ENCODE peak calls at places on chromosome 17, in eight cellular contexts. V, U, Y, G, L, Q, R and P are unnamed samples.

GRCh38 chr17:30554839-30555751 is 77.9 kb downstream of the GOSR1 start:
- DNase-seq in V (no peak), U (peak; percentile 26), Y (no peak), G (no peak), L (no peak), Q (peak; percentile 35), R (no peak), P (no peak)

GRCh38 chr17:75771334-75772281 is 6.6 kb upstream of the GALK1 start:
- DNase-seq in V (no peak), U (no peak), Y (no peak), G (no peak), L (no peak), Q (no peak), R (no peak), P (no peak)

GRCh38 chr17:11797803-11798202 is 199.5 kb downstream of the ZNF18 start:
- DNase-seq in V (no peak), U (no peak), Y (no peak), G (no peak), L (no peak), Q (no peak), R (no peak), P (no peak)

GRCh38 chr17:46978489-46979022 is 497 bp downstream of the RPRML start:
- DNase-seq in V (no peak), U (no peak), Y (no peak), G (no peak), L (no peak), Q (no peak), R (no peak), P (peak; percentile 31)

GRCh38 chr17:83171661-83172060 is 92.3 kb downstream of the METRNL start:
- DNase-seq in V (no peak), U (no peak), Y (no peak), G (no peak), L (no peak), Q (no peak), R (no peak), P (no peak)

GRCh38 chr17:74546586-74546985 is 671 bp upstream of the CD300C start:
- DNase-seq in V (no peak), U (no peak), Y (no peak), G (no peak), L (no peak), Q (no peak), R (no peak), P (no peak)

GRCh38 chr17:8556074-8556473 is 74.5 kb downstream of the MYH10 start:
- DNase-seq in V (no peak), U (no peak), Y (peak; percentile 8), G (no peak), L (no peak), Q (no peak), R (no peak), P (no peak)

GRCh38 chr17:5237541-5238016 is 2.9 kb upstream of the SCIMP start:
- DNase-seq in V (no peak), U (peak; percentile 61), Y (peak; percentile 66), G (peak; percentile 73), L (peak; percentile 17), Q (peak; percentile 40), R (peak; percentile 43), P (peak; percentile 74)

GRCh38 chr17:7548585-7549400 is at the start of gene TNFSF12:
- DNase-seq in V (no peak), U (peak; percentile 55), Y (peak; percentile 15), G (no peak), L (peak; percentile 38), Q (peak; percentile 67), R (no peak), P (no peak)

GRCh38 chr17:4551141-4551540 is 4.0 kb downstream of the MYBBP1A start:
- DNase-seq in V (no peak), U (no peak), Y (peak; percentile 14), G (no peak), L (no peak), Q (no peak), R (no peak), P (peak; percentile 9)

GRCh38 chr17:78206298-78206697 is 7.8 kb upstream of the BIRC5 start:
- DNase-seq in V (no peak), U (no peak), Y (no peak), G (no peak), L (no peak), Q (no peak), R (no peak), P (no peak)

GRCh38 chr17:73030995-73031394 is 61.5 kb downstream of the SLC39A11 start:
- DNase-seq in V (no peak), U (no peak), Y (no peak), G (no peak), L (no peak), Q (no peak), R (no peak), P (no peak)

GRCh38 chr17:58677204-58677880 is 14.5 kb downstream of the TEX14 start:
- DNase-seq in V (no peak), U (no peak), Y (no peak), G (no peak), L (no peak), Q (peak; percentile 48), R (no peak), P (no peak)

GRCh38 chr17:36469733-36470132 is 16.7 kb upstream of the ZNHIT3 start:
- DNase-seq in V (no peak), U (no peak), Y (no peak), G (no peak), L (no peak), Q (no peak), R (no peak), P (no peak)

GRCh38 chr17:34081269-34081668 is 173.8 kb upstream of the CCL2 start:
- DNase-seq in V (no peak), U (no peak), Y (no peak), G (no peak), L (no peak), Q (peak; percentile 11), R (no peak), P (no peak)

GRCh38 chr17:36599546-36600250 is 1.7 kb upstream of the MRM1 start:
- DNase-seq in V (no peak), U (no peak), Y (no peak), G (no peak), L (no peak), Q (no peak), R (no peak), P (no peak)

GRCh38 chr17:75555679-75556153 is 30.2 kb downstream of the LLGL2 start:
- DNase-seq in V (no peak), U (peak; percentile 51), Y (no peak), G (no peak), L (no peak), Q (no peak), R (no peak), P (no peak)

GRCh38 chr17:77253611-77254051 is 112.9 kb downstream of the SEC14L1 start:
- DNase-seq in V (no peak), U (no peak), Y (no peak), G (no peak), L (no peak), Q (no peak), R (no peak), P (no peak)

GRCh38 chr17:15738066-15738465 is 6.0 kb downstream of the TBC1D26 start:
- DNase-seq in V (no peak), U (no peak), Y (no peak), G (no peak), L (no peak), Q (no peak), R (no peak), P (no peak)

GRCh38 chr17:13575922-13576419 is 25.8 kb downstream of the HS3ST3A1 start:
- DNase-seq in V (no peak), U (no peak), Y (peak; percentile 68), G (no peak), L (no peak), Q (no peak), R (no peak), P (no peak)

GRCh38 chr17:53093386-53093785 is 729.3 kb upstream of the KIF2B start:
- DNase-seq in V (no peak), U (no peak), Y (no peak), G (no peak), L (no peak), Q (no peak), R (no peak), P (no peak)

GRCh38 chr17:19021622-19022083 is 17.1 kb upstream of the FAM83G start:
- DNase-seq in V (no peak), U (no peak), Y (no peak), G (no peak), L (peak; percentile 25), Q (no peak), R (peak; percentile 45), P (no peak)

GRCh38 chr17:2975469-2975958 is 87.9 kb downstream of the OR1D5 start:
- DNase-seq in V (no peak), U (peak; percentile 56), Y (no peak), G (no peak), L (no peak), Q (peak; percentile 92), R (no peak), P (no peak)

GRCh38 chr17:1197781-1198490 is 18.2 kb upstream of the ABR start:
- DNase-seq in V (no peak), U (peak; percentile 69), Y (no peak), G (no peak), L (no peak), Q (no peak), R (no peak), P (no peak)

GRCh38 chr17:47982645-47983440 is 11.9 kb downstream of the CDK5RAP3 start:
- DNase-seq in V (no peak), U (no peak), Y (no peak), G (no peak), L (no peak), Q (no peak), R (no peak), P (no peak)

GRCh38 chr17:71900830-71901229 is 220.0 kb upstream of the SOX9 start:
- DNase-seq in V (no peak), U (no peak), Y (peak; percentile 30), G (no peak), L (no peak), Q (no peak), R (no peak), P (peak; percentile 84)

GRCh38 chr17:1089915-1090314 is 89.9 kb downstream of the ABR start:
- DNase-seq in V (no peak), U (peak; percentile 74), Y (no peak), G (no peak), L (no peak), Q (no peak), R (no peak), P (no peak)

GRCh38 chr17:46039592-46040186 is 40.6 kb downstream of the STH start:
- DNase-seq in V (no peak), U (no peak), Y (no peak), G (no peak), L (no peak), Q (no peak), R (no peak), P (no peak)